ENCODE peak calls at places on chromosome 4, in seven cellular contexts. B, Z, L, M, I, U and O are unnamed samples. For H3K9me3, the result is how much of the 10 kb centered on the place peaks cover.

GRCh38 chr4:117965608-117966007 is 68.7 kb upstream of the NDST3 start:
- DNase-seq in M (no peak), Z (no peak), L (no peak), U (no peak), I (peak), B (no peak), O (no peak)

GRCh38 chr4:107058828-107059227 is 22.7 kb upstream of the DKK2 start:
- DNase-seq in I (no peak), U (no peak), L (no peak), M (no peak), B (no peak), Z (no peak), O (no peak)

GRCh38 chr4:114302472-114302871 is 296.1 kb upstream of the UGT8 start:
- DNase-seq in I (no peak), B (no peak), M (no peak), U (no peak), Z (no peak), L (no peak), O (no peak)

GRCh38 chr4:97530676-97531075 is 612.6 kb downstream of the STPG2 start:
- DNase-seq in M (no peak), U (no peak), Z (no peak), L (no peak), B (no peak), I (no peak), O (no peak)

GRCh38 chr4:126265880-126266279 is 951.1 kb downstream of the FAT4 start:
- DNase-seq in Z (no peak), B (no peak), M (no peak), I (no peak), U (no peak), L (no peak), O (no peak)

GRCh38 chr4:2886622-2887021 is 43.0 kb downstream of the ADD1 start:
- DNase-seq in M (no peak), B (no peak), I (peak), U (no peak), Z (no peak), L (no peak), O (no peak)

GRCh38 chr4:3514221-3514780 is 17.9 kb downstream of the LRPAP1 start:
- DNase-seq in B (no peak), I (no peak), U (no peak), M (no peak), Z (no peak), L (no peak), O (no peak)

GRCh38 chr4:87326460-87326859 is 3.8 kb upstream of the HSD17B13 start:
- DNase-seq in L (no peak), I (no peak), B (no peak), U (no peak), Z (no peak), M (no peak), O (no peak)

GRCh38 chr4:188160406-188160805 is 21.2 kb downstream of the TRIML1 start:
- DNase-seq in U (no peak), I (no peak), Z (no peak), L (no peak), B (no peak), M (no peak), O (no peak)

GRCh38 chr4:88217169-88217568 is 58.7 kb upstream of the ABCG2 start:
- DNase-seq in U (no peak), I (no peak), M (no peak), L (no peak), Z (no peak), B (no peak), O (no peak)

GRCh38 chr4:15147709-15148651 is 145.7 kb downstream of the CPEB2 start:
- DNase-seq in I (peak), M (no peak), Z (no peak), L (no peak), U (no peak), B (no peak), O (no peak)

GRCh38 chr4:16192631-16193483 is 33.4 kb downstream of the TAPT1 start:
- DNase-seq in I (no peak), M (no peak), L (no peak), Z (no peak), U (no peak), B (no peak), O (no peak)

GRCh38 chr4:89270792-89271191 is 36.8 kb downstream of the GPRIN3 start:
- DNase-seq in M (no peak), Z (no peak), L (no peak), B (no peak), U (no peak), I (no peak), O (no peak)

GRCh38 chr4:186727149-186727976 is 3.7 kb upstream of the FAT1 start:
- DNase-seq in L (no peak), I (peak), Z (no peak), U (no peak), B (no peak), M (no peak), O (no peak)

GRCh38 chr4:19659131-19659530 is 592.6 kb upstream of the SLIT2 start:
- DNase-seq in L (no peak), B (no peak), Z (no peak), M (no peak), I (no peak), U (no peak), O (no peak)

GRCh38 chr4:165628572-165628971 is 244.5 kb upstream of the TLL1 start:
- DNase-seq in M (no peak), I (no peak), L (no peak), U (no peak), B (no peak), Z (no peak), O (no peak)

GRCh38 chr4:74715731-74716435 is 78.4 kb downstream of the BTC start:
- DNase-seq in U (no peak), M (no peak), I (no peak), Z (no peak), B (no peak), L (no peak), O (no peak)

GRCh38 chr4:78065514-78066192 is 8.5 kb downstream of the FRAS1 start:
- DNase-seq in Z (no peak), U (no peak), M (no peak), L (no peak), I (no peak), B (no peak), O (no peak)

GRCh38 chr4:110160616-110161015 is 37.8 kb downstream of the ELOVL6 start:
- DNase-seq in I (no peak), L (no peak), B (no peak), M (no peak), Z (no peak), U (no peak), O (no peak)

GRCh38 chr4:62814510-62815047 is 1594.7 kb downstream of the TECRL start:
- DNase-seq in L (no peak), U (no peak), I (peak), Z (no peak), B (no peak), M (no peak), O (no peak)

GRCh38 chr4:85825937-85826678 is 351.2 kb downstream of the ARHGAP24 start:
- DNase-seq in B (no peak), I (peak), Z (no peak), L (no peak), M (no peak), U (peak), O (no peak)

GRCh38 chr4:116512552-116512951 is 572.8 kb downstream of the TRAM1L1 start:
- DNase-seq in U (no peak), M (no peak), L (no peak), Z (no peak), B (no peak), I (no peak), O (no peak)

GRCh38 chr4:6259886-6260285 is 9.8 kb upstream of the WFS1 start:
- DNase-seq in I (no peak), Z (no peak), B (peak), U (no peak), M (no peak), L (no peak), O (no peak)

DNA sequence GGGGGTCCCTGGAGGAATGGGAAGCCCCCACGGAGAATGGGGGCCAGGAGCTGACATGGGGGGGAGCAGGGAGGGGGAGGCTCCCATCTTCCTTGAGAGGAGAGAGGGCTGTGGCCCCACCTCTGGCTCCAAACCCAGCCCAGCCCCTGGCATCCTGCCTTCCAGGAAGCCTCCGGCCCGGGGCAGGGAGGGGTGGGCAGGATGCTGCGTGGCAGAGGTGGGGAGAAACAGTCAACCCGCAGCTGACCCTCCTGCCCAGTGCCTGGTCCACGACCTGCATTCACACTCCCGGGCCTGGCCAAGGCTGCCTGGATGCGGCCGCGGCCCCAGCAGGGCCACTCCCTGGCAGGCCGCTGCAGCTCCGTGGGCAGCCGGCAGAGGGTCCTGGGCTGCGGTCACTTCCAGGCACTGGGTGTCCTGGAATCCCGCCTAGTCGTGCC is 39.0 kb downstream of the CPLX1 start:
- DNase-seq in I (no peak), U (no peak), M (no peak), L (no peak), Z (no peak), B (peak), O (no peak)
- H3K4me3 ChIP-seq in I (no peak), U (peak), M (peak), L (peak), Z (peak), B (no peak), O (peak)

GRCh38 chr4:82562553-82562854 is 716 bp upstream of the TMEM150C start:
- DNase-seq in U (no peak), I (no peak), L (no peak), Z (no peak), M (no peak), B (no peak), O (no peak)
- H3K9me3 ChIP-seq in U (under half), I (under half), L (under half), Z (under half), M (under half), B (under half), O (under half)

GRCh38 chr4:38133711-38134480 is 173.7 kb downstream of the PTTG2 start:
- DNase-seq in M (no peak), B (no peak), Z (no peak), U (no peak), L (no peak), I (no peak), O (no peak)
- H3K27ac ChIP-seq in M (peak), B (no peak), Z (no peak), U (no peak), L (peak), I (no peak), O (no peak)

GRCh38 chr4:121377065-121377464 is 3.8 kb downstream of the QRFPR start:
- DNase-seq in B (no peak), I (no peak), L (no peak), Z (no peak), U (no peak), M (no peak), O (no peak)

GRCh38 chr4:121379276-121379675 is 1.5 kb downstream of the QRFPR start:
- DNase-seq in Z (no peak), L (no peak), U (no peak), M (no peak), I (no peak), B (no peak), O (no peak)

GRCh38 chr4:121380448-121381147 is at the start of gene QRFPR:
- DNase-seq in I (peak), Z (no peak), B (no peak), L (no peak), U (no peak), M (no peak), O (no peak)

GRCh38 chr4:121376541-121376940 is 4.3 kb downstream of the QRFPR start:
- DNase-seq in Z (no peak), L (no peak), I (no peak), B (no peak), M (no peak), U (peak), O (no peak)

DNA sequence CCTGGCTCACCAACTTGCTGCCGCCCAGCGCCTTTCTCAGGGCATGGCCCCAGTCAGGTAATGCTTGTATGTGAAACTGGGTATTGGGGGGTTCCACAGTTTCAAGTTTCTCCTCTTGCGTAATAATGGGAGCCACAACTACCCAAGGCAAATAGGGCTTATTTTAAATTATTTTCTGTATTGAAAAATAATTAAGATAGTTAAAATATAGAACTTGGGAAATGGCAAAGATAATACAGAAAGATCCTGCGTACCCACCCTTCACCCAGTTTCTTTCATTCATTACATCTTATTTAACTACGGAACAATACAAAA is 287 bp upstream of the QRFPR start:
- DNase-seq in Z (no peak), L (no peak), U (no peak), B (no peak), I (no peak), M (no peak), O (no peak)
- H3K4me3 ChIP-seq in Z (peak), L (peak), U (no peak), B (no peak), I (peak), M (no peak), O (no peak)

DNA sequence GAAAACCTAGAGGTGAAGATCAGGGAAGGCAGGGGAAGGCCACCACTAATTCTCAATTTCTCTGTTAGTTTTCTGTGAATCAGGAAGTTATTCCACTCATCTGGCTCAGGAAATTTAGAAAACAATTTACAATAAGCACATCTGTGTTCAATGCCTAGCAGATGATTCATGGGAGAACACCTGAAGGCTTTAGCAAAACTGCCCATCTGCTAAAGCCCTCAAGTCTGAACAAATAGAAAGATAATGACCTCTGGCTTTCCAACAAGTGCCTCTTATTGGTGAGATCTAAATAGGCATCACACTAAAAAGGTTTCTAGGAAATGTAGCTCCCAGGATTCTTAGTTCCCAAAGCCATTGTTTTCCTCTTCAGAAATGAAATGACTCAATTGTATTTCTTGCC is 122.1 kb upstream of the GNPDA2 start:
- DNase-seq in U (no peak), I (no peak), M (no peak), B (no peak), Z (no peak), L (no peak), O (no peak)
- H3K9me3 ChIP-seq in U (under half), I (under half), M (under half), B (under half), Z (under half), L (under half), O (under half)

GRCh38 chr4:94562285-94562684 is 110.5 kb downstream of the PDLIM5 start:
- DNase-seq in M (no peak), B (no peak), I (no peak), L (no peak), U (no peak), Z (no peak), O (no peak)
- H3K27ac ChIP-seq in M (peak), B (no peak), I (peak), L (no peak), U (no peak), Z (no peak), O (peak)

DNA sequence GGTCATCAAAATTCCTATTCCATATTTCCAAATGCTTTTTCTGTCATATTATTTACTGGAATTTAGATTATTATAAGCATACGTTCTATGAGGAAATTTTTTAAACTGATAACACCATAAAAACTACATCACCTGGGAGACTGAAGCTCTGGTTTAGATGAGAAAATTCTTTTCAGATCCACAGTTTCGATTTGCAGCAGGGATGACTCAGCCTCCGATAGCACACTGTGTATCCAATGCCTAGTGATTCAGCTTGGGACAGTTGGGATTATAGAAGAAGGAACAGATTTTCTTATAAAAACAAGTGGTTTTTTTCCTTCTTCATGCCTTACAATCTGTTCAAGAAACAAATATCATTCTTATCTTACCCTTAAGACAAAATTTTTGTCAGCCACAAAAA is 129.0 kb downstream of the FBXO8 start:
- DNase-seq in Z (no peak), B (no peak), L (no peak), U (no peak), I (no peak), M (no peak), O (no peak)
- H3K4me3 ChIP-seq in Z (no peak), B (no peak), L (peak), U (no peak), I (no peak), M (no peak), O (peak)

DNA sequence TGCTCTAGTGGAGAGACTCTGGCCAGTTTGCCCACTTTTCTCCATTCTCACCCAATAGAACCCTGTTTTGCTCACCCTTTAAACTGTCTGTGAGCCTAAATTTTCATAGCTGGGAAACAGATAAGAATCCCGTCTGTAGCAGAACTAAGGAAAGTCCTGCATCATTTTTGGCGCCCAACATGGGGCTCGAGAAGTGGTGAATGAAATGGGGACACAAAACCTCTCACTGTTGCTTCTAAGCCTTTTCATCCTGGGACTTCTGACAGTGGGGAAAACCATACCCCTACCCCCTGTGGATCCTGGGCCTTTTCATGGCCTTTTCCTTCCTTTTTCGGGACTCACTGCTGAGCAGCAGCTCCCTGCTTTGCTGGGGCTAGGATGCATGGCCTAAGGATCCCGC is 189.9 kb downstream of the INPP4B start:
- DNase-seq in U (no peak), L (no peak), M (no peak), B (no peak), I (peak), Z (no peak), O (no peak)
- H3K9me3 ChIP-seq in U (under half), L (under half), M (under half), B (under half), I (under half), Z (under half), O (under half)